ENCODE peak calls at places on chromosome 22, in eight cellular contexts. One of them, this sample, is unnamed.
A peak's percentile ranks its signal among the peaks of the same experiment; 100 is the strongest.

GRCh38 chr22:49380095-49380827 is 447.4 kb downstream of the BRD1 start:
- DNase-seq in PC-3: no peak
- DNase-seq in BE2C: no peak
- DNase-seq in keratinocyte: no peak
- DNase-seq in naive thymus-derived CD4-positive, alpha-beta T cell: no peak
- DNase-seq in uterus: no peak
- DNase-seq in spleen: peak; percentile 3
- DNase-seq in GM23248: no peak
- DNase-seq in this sample: no peak

GRCh38 chr22:25039754-25040153 is 87.2 kb downstream of the KIAA1671 start:
- DNase-seq in PC-3: no peak
- DNase-seq in BE2C: no peak
- DNase-seq in uterus: no peak
- DNase-seq in GM23248: no peak
- DNase-seq in keratinocyte: no peak
- DNase-seq in spleen: no peak
- DNase-seq in naive thymus-derived CD4-positive, alpha-beta T cell: no peak
- DNase-seq in this sample: no peak

GRCh38 chr22:49827307-49827852 is 293 bp downstream of the BRD1 start:
- DNase-seq in spleen: no peak
- DNase-seq in uterus: no peak
- DNase-seq in PC-3: no peak
- DNase-seq in keratinocyte: no peak
- DNase-seq in BE2C: no peak
- DNase-seq in naive thymus-derived CD4-positive, alpha-beta T cell: no peak
- DNase-seq in GM23248: peak; percentile 69
- DNase-seq in this sample: no peak

GRCh38 chr22:31604746-31605705 is 57.0 kb downstream of the PISD start:
- DNase-seq in PC-3: no peak
- DNase-seq in keratinocyte: no peak
- DNase-seq in spleen: no peak
- DNase-seq in naive thymus-derived CD4-positive, alpha-beta T cell: no peak
- DNase-seq in GM23248: no peak
- DNase-seq in uterus: no peak
- DNase-seq in BE2C: no peak
- DNase-seq in this sample: no peak

GRCh38 chr22:50625568-50626313 is 2.2 kb downstream of the ARSA start:
- DNase-seq in spleen: peak; percentile 80
- DNase-seq in naive thymus-derived CD4-positive, alpha-beta T cell: no peak
- DNase-seq in PC-3: no peak
- DNase-seq in GM23248: no peak
- DNase-seq in keratinocyte: no peak
- DNase-seq in BE2C: no peak
- DNase-seq in uterus: no peak
- DNase-seq in this sample: no peak

GRCh38 chr22:17781319-17782031 is 7.2 kb upstream of the BID start:
- DNase-seq in keratinocyte: peak; percentile 52
- DNase-seq in uterus: no peak
- DNase-seq in spleen: no peak
- DNase-seq in naive thymus-derived CD4-positive, alpha-beta T cell: no peak
- DNase-seq in PC-3: peak; percentile 25
- DNase-seq in BE2C: peak; percentile 90
- DNase-seq in GM23248: peak; percentile 93
- DNase-seq in this sample: peak; percentile 45

GRCh38 chr22:40953446-40953845 is 2.3 kb downstream of the RBX1 start:
- DNase-seq in spleen: no peak
- DNase-seq in BE2C: no peak
- DNase-seq in PC-3: no peak
- DNase-seq in naive thymus-derived CD4-positive, alpha-beta T cell: no peak
- DNase-seq in uterus: no peak
- DNase-seq in GM23248: no peak
- DNase-seq in keratinocyte: no peak
- DNase-seq in this sample: no peak

GRCh38 chr22:38202437-38203089 is 769 bp downstream of the MAFF start:
- DNase-seq in naive thymus-derived CD4-positive, alpha-beta T cell: peak; percentile 33
- DNase-seq in GM23248: peak; percentile 94
- DNase-seq in PC-3: peak; percentile 76
- DNase-seq in spleen: peak; percentile 93
- DNase-seq in uterus: peak; percentile 89
- DNase-seq in keratinocyte: no peak
- DNase-seq in BE2C: peak; percentile 86
- DNase-seq in this sample: no peak

GRCh38 chr22:39024923-39025322 is 4.0 kb downstream of the APOBEC3D start:
- DNase-seq in spleen: no peak
- DNase-seq in naive thymus-derived CD4-positive, alpha-beta T cell: peak; percentile 27
- DNase-seq in GM23248: no peak
- DNase-seq in uterus: no peak
- DNase-seq in keratinocyte: no peak
- DNase-seq in BE2C: no peak
- DNase-seq in PC-3: no peak
- DNase-seq in this sample: no peak

GRCh38 chr22:33792837-33793236 is 127.4 kb downstream of the LARGE1 start:
- DNase-seq in GM23248: peak; percentile 43
- DNase-seq in BE2C: no peak
- DNase-seq in spleen: no peak
- DNase-seq in naive thymus-derived CD4-positive, alpha-beta T cell: no peak
- DNase-seq in uterus: peak; percentile 25
- DNase-seq in PC-3: no peak
- DNase-seq in keratinocyte: no peak
- DNase-seq in this sample: no peak

GRCh38 chr22:49873228-49873940 is 19.7 kb downstream of the ZBED4 start:
- DNase-seq in PC-3: no peak
- DNase-seq in uterus: no peak
- DNase-seq in spleen: no peak
- DNase-seq in BE2C: no peak
- DNase-seq in naive thymus-derived CD4-positive, alpha-beta T cell: no peak
- DNase-seq in GM23248: no peak
- DNase-seq in keratinocyte: no peak
- DNase-seq in this sample: no peak

GRCh38 chr22:38724176-38724575 is 18.4 kb downstream of the GTPBP1 start:
- DNase-seq in PC-3: no peak
- DNase-seq in GM23248: no peak
- DNase-seq in keratinocyte: no peak
- DNase-seq in uterus: no peak
- DNase-seq in naive thymus-derived CD4-positive, alpha-beta T cell: no peak
- DNase-seq in spleen: no peak
- DNase-seq in BE2C: no peak
- DNase-seq in this sample: no peak

GRCh38 chr22:25448435-25449051 is 115.9 kb upstream of the GRK3 start:
- DNase-seq in PC-3: peak; percentile 3
- DNase-seq in spleen: no peak
- DNase-seq in uterus: no peak
- DNase-seq in GM23248: peak; percentile 64
- DNase-seq in keratinocyte: no peak
- DNase-seq in naive thymus-derived CD4-positive, alpha-beta T cell: no peak
- DNase-seq in BE2C: peak; percentile 28
- DNase-seq in this sample: no peak

GRCh38 chr22:40156001-40156516 is 21.7 kb upstream of the TNRC6B start:
- DNase-seq in naive thymus-derived CD4-positive, alpha-beta T cell: no peak
- DNase-seq in BE2C: no peak
- DNase-seq in PC-3: peak; percentile 87
- DNase-seq in uterus: no peak
- DNase-seq in GM23248: peak; percentile 49
- DNase-seq in spleen: no peak
- DNase-seq in keratinocyte: no peak
- DNase-seq in this sample: no peak

GRCh38 chr22:25203082-25203481 is 3.4 kb downstream of the CRYBB3 start:
- DNase-seq in BE2C: no peak
- DNase-seq in spleen: no peak
- DNase-seq in GM23248: no peak
- DNase-seq in keratinocyte: no peak
- DNase-seq in PC-3: no peak
- DNase-seq in naive thymus-derived CD4-positive, alpha-beta T cell: no peak
- DNase-seq in uterus: no peak
- DNase-seq in this sample: no peak

GRCh38 chr22:46295277-46295971 is 1.2 kb upstream of the GTSE1 start:
- DNase-seq in keratinocyte: no peak
- DNase-seq in uterus: no peak
- DNase-seq in PC-3: no peak
- DNase-seq in naive thymus-derived CD4-positive, alpha-beta T cell: no peak
- DNase-seq in GM23248: peak; percentile 10
- DNase-seq in spleen: no peak
- DNase-seq in BE2C: no peak
- DNase-seq in this sample: no peak
- H3K4me3 ChIP-seq in keratinocyte: no peak overlapping the region
- H3K4me3 ChIP-seq in uterus: no peak overlapping the region
- H3K4me3 ChIP-seq in PC-3: peak overlapping the region; percentile 84
- H3K4me3 ChIP-seq in naive thymus-derived CD4-positive, alpha-beta T cell: peak overlapping the region; percentile 72
- H3K4me3 ChIP-seq in GM23248: peak overlapping the region; percentile 68
- H3K4me3 ChIP-seq in spleen: no peak overlapping the region
- H3K4me3 ChIP-seq in BE2C: no peak overlapping the region
- H3K4me3 ChIP-seq in this sample: no peak overlapping the region

GRCh38 chr22:20434773-20435172 is 2.9 kb downstream of the SCARF2 start:
- DNase-seq in spleen: peak; percentile 40
- DNase-seq in naive thymus-derived CD4-positive, alpha-beta T cell: no peak
- DNase-seq in GM23248: no peak
- DNase-seq in BE2C: no peak
- DNase-seq in uterus: no peak
- DNase-seq in keratinocyte: no peak
- DNase-seq in PC-3: no peak
- DNase-seq in this sample: no peak

GRCh38 chr22:20437253-20438065 is at the start of gene SCARF2:
- DNase-seq in PC-3: no peak
- DNase-seq in GM23248: peak; percentile 78
- DNase-seq in naive thymus-derived CD4-positive, alpha-beta T cell: no peak
- DNase-seq in keratinocyte: no peak
- DNase-seq in spleen: peak; percentile 75
- DNase-seq in BE2C: peak; percentile 65
- DNase-seq in uterus: peak; percentile 81
- DNase-seq in this sample: no peak

GRCh38 chr22:20436309-20437252 is 1.0 kb downstream of the SCARF2 start:
- DNase-seq in naive thymus-derived CD4-positive, alpha-beta T cell: peak; percentile 40
- DNase-seq in PC-3: no peak
- DNase-seq in keratinocyte: no peak
- DNase-seq in uterus: peak; percentile 68
- DNase-seq in BE2C: no peak
- DNase-seq in GM23248: peak; percentile 79
- DNase-seq in spleen: peak; percentile 80
- DNase-seq in this sample: no peak

GRCh38 chr22:20434264-20434751 is 3.3 kb downstream of the SCARF2 start:
- DNase-seq in BE2C: no peak
- DNase-seq in PC-3: no peak
- DNase-seq in uterus: no peak
- DNase-seq in GM23248: no peak
- DNase-seq in keratinocyte: no peak
- DNase-seq in naive thymus-derived CD4-positive, alpha-beta T cell: no peak
- DNase-seq in spleen: peak; percentile 54
- DNase-seq in this sample: no peak

DNA sequence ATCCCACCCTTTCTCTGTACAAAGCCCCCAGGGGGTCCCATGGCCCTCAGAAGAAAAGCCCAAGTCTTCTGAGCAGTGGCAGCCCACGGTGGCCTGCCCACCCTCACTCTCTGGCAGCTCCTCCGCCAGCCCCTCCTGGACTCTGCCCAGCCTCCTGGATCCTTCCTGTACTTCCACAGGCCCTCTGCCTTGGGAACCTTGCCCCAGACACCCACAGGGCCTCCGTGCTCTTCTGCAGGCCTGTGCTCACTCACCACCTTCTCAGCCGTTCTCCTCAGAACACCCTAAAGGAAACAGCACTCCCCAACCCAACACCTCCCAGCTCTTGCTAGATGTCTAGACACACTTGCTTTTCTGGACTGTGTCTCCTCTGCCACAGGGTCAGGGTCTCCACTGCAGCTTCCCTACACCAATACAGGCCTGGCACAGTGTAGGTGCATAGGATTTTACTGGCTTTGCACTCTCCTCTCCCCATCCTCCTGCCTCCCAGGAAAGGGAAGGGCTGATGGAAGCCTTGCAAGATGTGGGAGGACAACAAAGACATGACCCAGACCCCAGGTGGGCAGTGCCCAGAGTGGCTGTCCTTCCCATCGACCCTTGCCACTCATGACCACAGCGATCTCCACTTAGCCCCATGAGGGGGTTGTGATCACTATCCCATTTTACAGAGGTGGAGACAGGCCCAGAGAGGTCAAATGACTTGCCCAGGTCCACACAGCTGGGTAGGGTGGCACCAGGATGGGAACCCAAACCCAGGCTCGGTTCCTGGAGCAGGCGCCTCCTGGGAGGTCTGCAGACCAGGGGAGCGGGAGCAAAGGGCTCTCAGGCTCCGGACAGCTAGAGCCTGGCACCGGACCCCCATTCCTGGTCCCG is 2.0 kb downstream of the SCARF2 start:
- DNase-seq in spleen: peak; percentile 47
- DNase-seq in GM23248: no peak
- DNase-seq in uterus: no peak
- DNase-seq in PC-3: no peak
- DNase-seq in keratinocyte: no peak
- DNase-seq in naive thymus-derived CD4-positive, alpha-beta T cell: no peak
- DNase-seq in BE2C: no peak
- DNase-seq in this sample: no peak
- H3K27me3 ChIP-seq in spleen: peaks cover 51% of the 10 kb centered on the region
- H3K27me3 ChIP-seq in GM23248: no peaks in the 10 kb centered on the region
- H3K27me3 ChIP-seq in uterus: no peaks in the 10 kb centered on the region
- H3K27me3 ChIP-seq in PC-3: peaks cover 4% of the 10 kb centered on the region
- H3K27me3 ChIP-seq in keratinocyte: peaks cover 82% of the 10 kb centered on the region
- H3K27me3 ChIP-seq in naive thymus-derived CD4-positive, alpha-beta T cell: peaks cover 3% of the 10 kb centered on the region
- H3K27me3 ChIP-seq in BE2C: peaks cover 18% of the 10 kb centered on the region
- H3K27me3 ChIP-seq in this sample: no peaks in the 10 kb centered on the region

GRCh38 chr22:42344391-42344861 is 74.0 kb upstream of the TCF20 start:
- DNase-seq in GM23248: peak; percentile 62
- DNase-seq in uterus: peak; percentile 64
- DNase-seq in spleen: peak; percentile 68
- DNase-seq in PC-3: no peak
- DNase-seq in keratinocyte: no peak
- DNase-seq in naive thymus-derived CD4-positive, alpha-beta T cell: no peak
- DNase-seq in BE2C: no peak
- DNase-seq in this sample: no peak

GRCh38 chr22:42342426-42343135 is 72.1 kb upstream of the TCF20 start:
- DNase-seq in BE2C: no peak
- DNase-seq in keratinocyte: no peak
- DNase-seq in spleen: no peak
- DNase-seq in uterus: no peak
- DNase-seq in GM23248: no peak
- DNase-seq in PC-3: no peak
- DNase-seq in naive thymus-derived CD4-positive, alpha-beta T cell: no peak
- DNase-seq in this sample: no peak

GRCh38 chr22:42343551-42344081 is 73.2 kb upstream of the TCF20 start:
- DNase-seq in spleen: no peak
- DNase-seq in keratinocyte: no peak
- DNase-seq in naive thymus-derived CD4-positive, alpha-beta T cell: peak; percentile 48
- DNase-seq in uterus: no peak
- DNase-seq in BE2C: peak; percentile 51
- DNase-seq in PC-3: peak; percentile 13
- DNase-seq in GM23248: peak; percentile 56
- DNase-seq in this sample: no peak

GRCh38 chr22:42341779-42342178 is 71.3 kb upstream of the TCF20 start:
- DNase-seq in keratinocyte: no peak
- DNase-seq in GM23248: no peak
- DNase-seq in spleen: no peak
- DNase-seq in naive thymus-derived CD4-positive, alpha-beta T cell: no peak
- DNase-seq in BE2C: no peak
- DNase-seq in uterus: no peak
- DNase-seq in PC-3: no peak
- DNase-seq in this sample: no peak

GRCh38 chr22:42343136-42343484 is 72.7 kb upstream of the TCF20 start:
- DNase-seq in BE2C: peak; percentile 43
- DNase-seq in keratinocyte: no peak
- DNase-seq in PC-3: no peak
- DNase-seq in spleen: no peak
- DNase-seq in GM23248: no peak
- DNase-seq in naive thymus-derived CD4-positive, alpha-beta T cell: no peak
- DNase-seq in uterus: no peak
- DNase-seq in this sample: no peak
- H3K4me3 ChIP-seq in BE2C: peak overlapping the region; percentile 51
- H3K4me3 ChIP-seq in keratinocyte: peak overlapping the region; percentile 22
- H3K4me3 ChIP-seq in PC-3: peak overlapping the region; percentile 65
- H3K4me3 ChIP-seq in spleen: peak overlapping the region; percentile 20
- H3K4me3 ChIP-seq in GM23248: peak overlapping the region; percentile 40
- H3K4me3 ChIP-seq in naive thymus-derived CD4-positive, alpha-beta T cell: peak overlapping the region; percentile 33
- H3K4me3 ChIP-seq in uterus: peak overlapping the region; percentile 42
- H3K4me3 ChIP-seq in this sample: peak overlapping the region; percentile 49

GRCh38 chr22:45098056-45098455 is 65.7 kb upstream of the NUP50 start:
- DNase-seq in uterus: no peak
- DNase-seq in PC-3: no peak
- DNase-seq in spleen: no peak
- DNase-seq in GM23248: no peak
- DNase-seq in naive thymus-derived CD4-positive, alpha-beta T cell: no peak
- DNase-seq in BE2C: no peak
- DNase-seq in keratinocyte: no peak
- DNase-seq in this sample: no peak
- H3K27me3 ChIP-seq in uterus: no peaks in the 10 kb centered on the region
- H3K27me3 ChIP-seq in PC-3: no peaks in the 10 kb centered on the region
- H3K27me3 ChIP-seq in spleen: peaks cover 4% of the 10 kb centered on the region
- H3K27me3 ChIP-seq in GM23248: peaks cover 24% of the 10 kb centered on the region
- H3K27me3 ChIP-seq in naive thymus-derived CD4-positive, alpha-beta T cell: peaks cover 9% of the 10 kb centered on the region
- H3K27me3 ChIP-seq in BE2C: peaks cover 6% of the 10 kb centered on the region
- H3K27me3 ChIP-seq in keratinocyte: peaks cover 2% of the 10 kb centered on the region
- H3K27me3 ChIP-seq in this sample: peaks cover 3% of the 10 kb centered on the region